ENCODE peak calls at places on chromosomes 3 and 15, in seven cellular contexts. A, X, Q, O, E, G and U are unnamed samples.

GRCh38 chr3:130907966-130908365 is 14.1 kb downstream of the ATP2C1 start:
- DNase-seq in A (no peak), O (no peak), E (no peak), G (no peak), X (no peak), Q (no peak), U (no peak)

GRCh38 chr3:163773136-163773535 is 1305.2 kb downstream of the SI start:
- DNase-seq in X (no peak), G (no peak), Q (no peak), A (no peak), E (no peak), O (no peak), U (no peak)

GRCh38 chr3:197811343-197811742 is 20.3 kb downstream of the LRCH3 start:
- DNase-seq in O (peak; percentile 93), Q (no peak), A (peak; percentile 29), X (no peak), E (no peak), G (no peak), U (peak; percentile 69)

GRCh38 chr3:89227634-89228033 is 120.2 kb downstream of the EPHA3 start:
- DNase-seq in A (no peak), Q (no peak), O (no peak), G (no peak), X (no peak), E (no peak), U (no peak)

GRCh38 chr3:119376758-119377157 is 82.6 kb downstream of the ARHGAP31 start:
- DNase-seq in O (peak; percentile 19), G (no peak), Q (no peak), X (no peak), A (no peak), E (no peak), U (no peak)

GRCh38 chr15:40381818-40382529 is 547 bp upstream of the KNSTRN start:
- DNase-seq in G (no peak), O (no peak), X (no peak), Q (no peak), A (no peak), E (no peak), U (no peak)

GRCh38 chr3:46564190-46565112 is 1.7 kb downstream of the LRRC2 start:
- DNase-seq in Q (no peak), G (no peak), O (no peak), E (no peak), A (no peak), X (no peak), U (no peak)

GRCh38 chr3:132843851-132844565 is 121.8 kb upstream of the NPHP3 start:
- DNase-seq in Q (no peak), A (no peak), O (no peak), X (no peak), G (no peak), E (no peak), U (no peak)

GRCh38 chr3:33787328-33788009 is 11.0 kb upstream of the PDCD6IP start:
- DNase-seq in G (peak; percentile 30), O (peak; percentile 82), Q (peak; percentile 53), X (peak; percentile 76), E (peak; percentile 30), A (peak; percentile 57), U (peak; percentile 81)

GRCh38 chr15:79168922-79169322 is 78.3 kb upstream of the RASGRF1 start:
- DNase-seq in E (no peak), Q (no peak), X (no peak), G (no peak), A (peak; percentile 84), O (peak; percentile 52), U (peak; percentile 37)

GRCh38 chr3:31815006-31815405 is 166.1 kb downstream of the OSBPL10 start:
- DNase-seq in X (no peak), Q (no peak), O (no peak), E (no peak), A (no peak), G (no peak), U (no peak)

GRCh38 chr15:39327005-39327725 is 253.7 kb upstream of the THBS1 start:
- DNase-seq in O (peak; percentile 74), Q (no peak), X (no peak), E (no peak), G (no peak), A (no peak), U (no peak)

GRCh38 chr3:154904328-154904727 is 175.8 kb upstream of the MME start:
- DNase-seq in Q (no peak), G (no peak), A (peak; percentile 40), X (peak; percentile 66), O (peak; percentile 38), E (no peak), U (peak; percentile 35)

GRCh38 chr3:42036483-42036823 is 54.7 kb upstream of the TRAK1 start:
- DNase-seq in O (peak; percentile 88), A (peak; percentile 70), Q (no peak), X (no peak), G (no peak), E (no peak), U (peak; percentile 49)

GRCh38 chr15:40894689-40895308 is 549 bp downstream of the VPS18 start:
- DNase-seq in Q (peak; percentile 58), G (peak; percentile 53), O (peak; percentile 76), E (peak; percentile 41), X (peak; percentile 81), A (peak; percentile 63), U (peak; percentile 87)

GRCh38 chr15:85331666-85332261 is 48.6 kb upstream of the AKAP13 start:
- DNase-seq in A (no peak), X (peak; percentile 35), O (no peak), E (no peak), Q (no peak), G (no peak), U (no peak)

GRCh38 chr15:47887181-47887580 is 169.9 kb downstream of the SEMA6D start:
- DNase-seq in A (no peak), G (no peak), Q (no peak), O (no peak), E (no peak), X (no peak), U (peak; percentile 14)

GRCh38 chr3:174651951-174652350 is 207.2 kb upstream of the NAALADL2 start:
- DNase-seq in Q (no peak), G (no peak), O (no peak), X (no peak), E (no peak), A (no peak), U (no peak)

GRCh38 chr15:68781766-68782588 is 38.7 kb downstream of the ANP32A start:
- DNase-seq in G (peak; percentile 34), X (no peak), Q (no peak), E (peak; percentile 78), O (no peak), A (no peak), U (no peak)

GRCh38 chr3:9876991-9877390 is 3.1 kb downstream of the CIDEC start:
- DNase-seq in O (no peak), A (no peak), E (no peak), G (no peak), X (no peak), Q (no peak), U (no peak)

GRCh38 chr3:38173834-38174418 is 8.6 kb downstream of the OXSR1 start:
- DNase-seq in X (no peak), A (no peak), O (no peak), E (no peak), G (no peak), Q (no peak), U (no peak)